ENCODE peak calls at places on chromosomes 1 and 21, in five cellular contexts. One of them, this sample, is unnamed.

GRCh38 chr1:2046225-2046917 is 3.8 kb upstream of the PRKCZ start:
- DNase-seq in glomerular endothelial cell: no peak
- DNase-seq in fibroblast of the conjunctiva: no peak
- DNase-seq in NCI-H2171 treated with DMSO at 0.1 percent for 48 hours: peak; percentile 1
- DNase-seq in AG09309: no peak
- DNase-seq in this sample: no peak

GRCh38 chr1:119308806-119309205 is 59.8 kb upstream of the HAO2 start:
- DNase-seq in glomerular endothelial cell: no peak
- DNase-seq in fibroblast of the conjunctiva: no peak
- DNase-seq in NCI-H2171 treated with DMSO at 0.1 percent for 48 hours: no peak
- DNase-seq in AG09309: no peak
- DNase-seq in this sample: no peak

GRCh38 chr1:108699375-108700332 is 7.5 kb downstream of the PRPF38B start:
- DNase-seq in glomerular endothelial cell: no peak
- DNase-seq in fibroblast of the conjunctiva: no peak
- DNase-seq in NCI-H2171 treated with DMSO at 0.1 percent for 48 hours: no peak
- DNase-seq in AG09309: no peak
- DNase-seq in this sample: no peak

GRCh38 chr21:39319251-39319756 is 5.9 kb upstream of the BRWD1 start:
- DNase-seq in glomerular endothelial cell: no peak
- DNase-seq in fibroblast of the conjunctiva: no peak
- DNase-seq in NCI-H2171 treated with DMSO at 0.1 percent for 48 hours: peak; percentile 15
- DNase-seq in AG09309: no peak
- DNase-seq in this sample: no peak

GRCh38 chr1:225881081-225882007 is 836 bp downstream of the TMEM63A start:
- DNase-seq in glomerular endothelial cell: no peak
- DNase-seq in fibroblast of the conjunctiva: no peak
- DNase-seq in NCI-H2171 treated with DMSO at 0.1 percent for 48 hours: no peak
- DNase-seq in AG09309: no peak
- DNase-seq in this sample: no peak

GRCh38 chr1:154767315-154768240 is 102.5 kb downstream of the KCNN3 start:
- DNase-seq in glomerular endothelial cell: no peak
- DNase-seq in fibroblast of the conjunctiva: no peak
- DNase-seq in NCI-H2171 treated with DMSO at 0.1 percent for 48 hours: peak; percentile 84
- DNase-seq in AG09309: no peak
- DNase-seq in this sample: no peak

GRCh38 chr1:162165528-162165927 is 96.0 kb downstream of the NOS1AP start:
- DNase-seq in glomerular endothelial cell: no peak
- DNase-seq in fibroblast of the conjunctiva: no peak
- DNase-seq in NCI-H2171 treated with DMSO at 0.1 percent for 48 hours: peak; percentile 30
- DNase-seq in AG09309: no peak
- DNase-seq in this sample: no peak

GRCh38 chr1:29963946-29964345 is 727.6 kb downstream of the PTPRU start:
- DNase-seq in glomerular endothelial cell: no peak
- DNase-seq in fibroblast of the conjunctiva: no peak
- DNase-seq in NCI-H2171 treated with DMSO at 0.1 percent for 48 hours: no peak
- DNase-seq in AG09309: no peak
- DNase-seq in this sample: no peak

GRCh38 chr21:45088729-45089128 is 14.3 kb downstream of the ADARB1 start:
- DNase-seq in glomerular endothelial cell: no peak
- DNase-seq in fibroblast of the conjunctiva: no peak
- DNase-seq in NCI-H2171 treated with DMSO at 0.1 percent for 48 hours: peak; percentile 18
- DNase-seq in AG09309: no peak
- DNase-seq in this sample: no peak

GRCh38 chr1:39378377-39378776 is 113.1 kb upstream of the BMP8A start:
- DNase-seq in glomerular endothelial cell: no peak
- DNase-seq in fibroblast of the conjunctiva: no peak
- DNase-seq in NCI-H2171 treated with DMSO at 0.1 percent for 48 hours: peak; percentile 18
- DNase-seq in AG09309: no peak
- DNase-seq in this sample: no peak

GRCh38 chr1:247212012-247212411 is 40.2 kb upstream of the ZNF124 start:
- DNase-seq in glomerular endothelial cell: no peak
- DNase-seq in fibroblast of the conjunctiva: no peak
- DNase-seq in NCI-H2171 treated with DMSO at 0.1 percent for 48 hours: no peak
- DNase-seq in AG09309: no peak
- DNase-seq in this sample: no peak

This sample was measured in Panc1.